ENCODE peak calls at places on chromosomes 11 and 22, in five cellular contexts. Z, E, R, Q and T are unnamed samples.
A peak's percentile ranks its signal among the peaks of the same experiment; 100 is the strongest.

GRCh38 chr22:42994917-42995562 is 19.9 kb downstream of the PACSIN2 start:
- DNase-seq in Z (no peak), R (no peak), E (no peak), Q (peak; percentile 93), T (peak; percentile 93)

GRCh38 chr11:128572965-128573364 is 14.4 kb downstream of the ETS1 start:
- DNase-seq in E (no peak), R (no peak), Z (no peak), Q (no peak), T (no peak)

GRCh38 chr11:68667511-68668253 is 16.7 kb upstream of the GAL start:
- DNase-seq in E (no peak), Z (no peak), Q (no peak), R (no peak), T (no peak)

GRCh38 chr11:118148240-118148639 is 4.4 kb downstream of the SCN4B start:
- DNase-seq in Q (no peak), R (no peak), Z (no peak), E (no peak), T (no peak)

GRCh38 chr11:95330332-95330731 is 99.3 kb upstream of the SESN3 start:
- DNase-seq in E (no peak), Q (no peak), Z (no peak), R (no peak), T (peak; percentile 36)

GRCh38 chr11:95245038-95245437 is 14.0 kb upstream of the SESN3 start:
- DNase-seq in E (no peak), Q (no peak), R (no peak), Z (no peak), T (peak; percentile 26)

GRCh38 chr11:8833568-8834275 is 77.3 kb upstream of the AKIP1 start:
- DNase-seq in Z (no peak), E (no peak), Q (peak; percentile 73), R (no peak), T (peak; percentile 62)

GRCh38 chr22:33842421-33843094 is 77.7 kb downstream of the LARGE1 start:
- DNase-seq in E (no peak), Z (no peak), R (no peak), Q (no peak), T (no peak)

GRCh38 chr11:64246874-64247728 is at the start of gene PPP1R14B:
- DNase-seq in R (peak; percentile 74), Z (peak; percentile 81), E (peak; percentile 67), Q (peak; percentile 80), T (peak; percentile 92)

GRCh38 chr22:17772249-17772962 is 1.9 kb downstream of the BID start:
- DNase-seq in Q (no peak), E (no peak), R (peak; percentile 79), Z (no peak), T (no peak)

GRCh38 chr11:18802381-18803257 is 11.0 kb upstream of the PTPN5 start:
- DNase-seq in R (peak; percentile 56), E (no peak), Z (peak; percentile 11), Q (peak; percentile 75), T (peak; percentile 70)